ENCODE peak calls at places on chromosome 21, in seven cellular contexts. L is GM23338, I is GM23248, S is MM.1S, G is HCT116, M is PC-3, B is neural progenitor cell. K is an unnamed sample.

GRCh38 chr21:25952306-25952705 is 217.5 kb downstream of the GABPA start:
- DNase-seq in M (no peak), G (no peak), B (no peak), I (no peak), S (no peak), L (no peak), K (no peak)

GRCh38 chr21:34949499-34949898 is 99.6 kb downstream of the RUNX1 start:
- DNase-seq in L (no peak), S (no peak), I (no peak), G (no peak), B (no peak), M (no peak), K (no peak)

GRCh38 chr21:45022348-45022675 is 52.1 kb upstream of the ADARB1 start:
- DNase-seq in G (no peak), M (no peak), B (no peak), S (no peak), I (no peak), L (no peak), K (peak)

GRCh38 chr21:45164124-45164511 is 89.7 kb downstream of the ADARB1 start:
- DNase-seq in L (no peak), I (no peak), S (no peak), B (no peak), M (no peak), G (no peak), K (no peak)

GRCh38 chr21:45037986-45038385 is 36.4 kb upstream of the ADARB1 start:
- DNase-seq in L (no peak), B (no peak), G (no peak), M (no peak), S (no peak), I (no peak), K (no peak)

GRCh38 chr21:23968722-23969647 is 1638.3 kb downstream of the MRPL39 start:
- DNase-seq in M (peak), L (peak), B (peak), I (peak), S (peak), G (no peak), K (peak)

GRCh38 chr21:41065539-41065938 is 102.4 kb upstream of the BACE2 start:
- DNase-seq in S (no peak), L (no peak), M (no peak), G (no peak), I (peak), B (no peak), K (peak)

GRCh38 chr21:34630536-34631143 is 15.7 kb upstream of the RCAN1 start:
- DNase-seq in G (peak), M (peak), I (peak), S (peak), L (peak), B (peak), K (peak)

GRCh38 chr21:44965251-44966022 is 25.6 kb downstream of the SLX9 start:
- DNase-seq in I (peak), G (no peak), S (no peak), B (no peak), L (no peak), M (no peak), K (no peak)

GRCh38 chr21:41612674-41613250 is 104.8 kb upstream of the TMPRSS2 start:
- DNase-seq in I (peak), B (peak), S (no peak), L (peak), G (no peak), M (peak), K (peak)

GRCh38 chr21:42222386-42222785 is 3.4 kb downstream of the ABCG1 start:
- DNase-seq in B (no peak), M (no peak), S (no peak), G (no peak), I (no peak), L (no peak), K (no peak)

GRCh38 chr21:15144026-15144425 is 79.2 kb upstream of the NRIP1 start:
- DNase-seq in M (no peak), B (no peak), I (no peak), L (no peak), G (no peak), S (no peak), K (no peak)

GRCh38 chr21:42392731-42393442 is 3.0 kb downstream of the TMPRSS3 start:
- DNase-seq in I (no peak), M (peak), G (no peak), S (no peak), L (no peak), B (no peak), K (no peak)

GRCh38 chr21:41726058-41726558 is 40.7 kb downstream of the RIPK4 start:
- DNase-seq in S (no peak), I (no peak), B (peak), L (peak), M (no peak), G (no peak), K (no peak)

GRCh38 chr21:27802816-27803475 is 836.1 kb upstream of the ADAMTS5 start:
- DNase-seq in S (peak), B (peak), I (peak), L (peak), M (peak), G (no peak), K (peak)

GRCh38 chr21:14711287-14711686 is 165.2 kb upstream of the SAMSN1 start:
- DNase-seq in M (peak), S (no peak), B (no peak), I (no peak), L (no peak), G (no peak), K (no peak)

GRCh38 chr21:29621525-29621924 is 318.3 kb downstream of the GRIK1 start:
- DNase-seq in I (no peak), M (no peak), G (no peak), B (no peak), S (no peak), L (no peak), K (no peak)
- TF ChIP-seq EZH2phosphoT487 in I (no peak), M (no peak), G (no peak), B (no peak), S (no peak), L (no peak), K (no peak)

GRCh38 chr21:33022828-33023573 is 2.7 kb upstream of the OLIG2 start:
- DNase-seq in S (no peak), B (peak), M (no peak), L (peak), G (no peak), I (no peak), K (no peak)
- TF ChIP-seq EZH2 in S (peak), B (peak), M (no peak), L (peak), G (no peak), I (peak), K (peak)

DNA sequence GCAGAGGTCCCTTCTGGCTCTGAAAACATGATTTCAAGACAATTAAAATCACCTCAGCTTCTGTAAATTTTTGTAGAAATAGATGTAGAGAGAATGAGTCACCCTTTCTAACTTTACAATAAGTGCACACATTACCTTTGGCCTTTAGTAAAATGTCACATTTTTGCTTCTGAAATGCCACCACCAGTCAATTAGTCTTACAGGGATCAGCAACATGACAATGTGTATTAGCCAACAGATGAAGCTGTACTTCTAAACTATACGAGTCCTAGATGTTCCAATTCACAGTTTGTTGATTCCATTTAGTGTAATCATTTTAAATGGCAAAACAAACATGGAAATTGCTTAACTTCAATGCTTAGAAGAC is 23.1 kb downstream of the C21orf91 start:
- DNase-seq in L (no peak), S (no peak), M (no peak), I (peak), G (no peak), B (no peak), K (no peak)
- TF ChIP-seq EZH2phosphoT487 in L (no peak), S (no peak), M (no peak), I (no peak), G (no peak), B (no peak), K (no peak)

GRCh38 chr21:36699546-36700294 is 805 bp downstream of the SIM2 start:
- DNase-seq in S (no peak), L (peak), I (peak), B (peak), G (no peak), M (peak), K (no peak)
- TF ChIP-seq EZH2 in S (no peak), L (peak), I (no peak), B (peak), G (no peak), M (no peak), K (no peak)

GRCh38 chr21:33374080-33374873 is 28.9 kb upstream of the IFNGR2 start:
- DNase-seq in I (peak), B (peak), S (peak), L (peak), G (peak), M (peak), K (peak)
- TF ChIP-seq EZH2phosphoT487 in I (no peak), B (no peak), S (no peak), L (no peak), G (no peak), M (no peak), K (no peak)

GRCh38 chr21:43768868-43769167 is 7.3 kb downstream of the CSTB start:
- DNase-seq in S (no peak), L (peak), G (no peak), M (no peak), I (no peak), B (peak), K (no peak)

GRCh38 chr21:43767980-43768867 is 7.9 kb downstream of the CSTB start:
- DNase-seq in B (peak), S (no peak), G (peak), L (peak), I (peak), M (peak), K (peak)

GRCh38 chr21:43767498-43767979 is 8.6 kb downstream of the CSTB start:
- DNase-seq in S (no peak), L (no peak), I (no peak), G (no peak), B (no peak), M (no peak), K (no peak)

GRCh38 chr21:43764576-43765495 is 11.3 kb downstream of the CSTB start:
- DNase-seq in L (no peak), I (peak), S (no peak), B (no peak), G (no peak), M (peak), K (no peak)

DNA sequence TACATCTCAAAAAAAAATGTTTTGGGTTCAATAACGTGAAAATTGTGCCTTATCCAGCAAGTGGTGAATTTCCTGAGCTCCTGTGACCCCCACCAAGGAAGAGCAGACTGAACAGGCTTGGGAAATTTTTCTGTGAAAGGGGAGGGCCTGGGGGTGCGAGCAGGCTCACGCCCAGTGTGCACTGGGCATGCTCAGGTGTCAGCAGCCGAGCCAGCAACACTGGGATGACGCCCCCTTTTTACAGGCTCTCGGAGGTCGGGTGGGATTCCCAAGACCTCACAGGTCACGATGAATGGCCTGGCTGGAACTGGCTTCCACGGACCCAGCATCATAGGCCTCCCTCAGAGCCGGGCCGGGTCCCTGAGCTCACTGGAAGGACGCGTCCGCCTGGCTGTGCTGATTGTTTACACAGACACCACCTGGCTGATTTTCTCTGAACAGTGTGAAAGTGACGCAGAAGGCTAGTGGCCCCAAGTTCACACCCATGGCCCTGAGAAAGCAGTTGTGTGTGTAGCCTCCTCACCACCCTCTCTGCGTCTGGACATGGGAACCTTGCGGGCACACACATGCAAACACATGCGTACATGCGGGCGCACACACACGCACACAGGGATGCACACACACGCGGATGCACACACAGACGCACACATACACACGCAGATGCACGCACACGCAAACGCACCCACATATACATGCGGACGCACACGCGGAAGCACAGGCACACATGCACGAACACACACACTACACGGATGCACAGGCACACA is 9.2 kb downstream of the CSTB start:
- DNase-seq in G (no peak), B (no peak), S (no peak), M (no peak), L (no peak), I (no peak), K (peak)
- TF ChIP-seq EZH2 in G (no peak), B (no peak), S (no peak), M (no peak), L (no peak), I (no peak), K (no peak)

DNA sequence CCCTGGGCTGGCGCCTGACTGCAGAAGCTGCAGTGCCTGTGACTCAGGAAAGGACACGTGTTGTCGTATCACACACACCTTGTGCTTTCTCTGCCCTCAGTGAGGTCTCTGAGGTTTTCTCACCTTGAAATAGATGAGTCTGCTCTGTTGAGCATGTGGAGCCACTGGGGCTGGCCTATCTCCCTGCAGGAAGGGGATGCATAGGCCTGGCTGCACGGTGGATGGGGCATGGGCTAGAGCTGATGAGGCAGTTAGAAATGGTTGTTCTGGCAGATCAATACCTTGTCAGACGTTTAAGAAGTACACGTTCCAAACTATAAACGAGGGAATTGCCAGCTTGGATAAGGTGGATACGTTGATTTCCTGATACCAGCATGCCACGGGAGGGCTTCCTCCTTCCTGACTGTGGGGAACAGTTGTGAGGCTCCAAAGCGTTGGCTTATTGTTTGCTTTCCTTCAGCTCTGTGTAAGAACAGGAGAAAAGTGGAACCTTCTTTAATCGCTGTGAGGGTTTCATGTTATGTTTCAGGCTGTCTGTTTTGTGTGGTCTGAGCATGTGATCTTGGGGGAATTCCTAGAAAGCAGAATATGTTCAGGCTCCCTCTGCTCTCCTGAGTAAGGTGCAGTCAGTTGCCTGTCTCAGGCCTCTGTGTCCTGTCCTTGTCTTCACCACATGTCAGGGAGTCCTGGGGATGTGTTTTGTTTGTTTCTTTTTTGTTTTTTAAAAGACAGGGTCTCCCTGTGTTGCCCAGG is 44.8 kb downstream of the PCNT start:
- DNase-seq in B (no peak), M (no peak), G (no peak), S (peak), L (no peak), I (no peak), K (no peak)
- TF ChIP-seq EZH2phosphoT487 in B (no peak), M (no peak), G (no peak), S (no peak), L (no peak), I (no peak), K (no peak)

GRCh38 chr21:36684957-36685714 is 13.8 kb upstream of the SIM2 start:
- DNase-seq in I (no peak), G (no peak), L (no peak), S (no peak), M (no peak), B (no peak), K (no peak)
- TF ChIP-seq EZH2 in I (no peak), G (no peak), L (no peak), S (no peak), M (no peak), B (no peak), K (no peak)

DNA sequence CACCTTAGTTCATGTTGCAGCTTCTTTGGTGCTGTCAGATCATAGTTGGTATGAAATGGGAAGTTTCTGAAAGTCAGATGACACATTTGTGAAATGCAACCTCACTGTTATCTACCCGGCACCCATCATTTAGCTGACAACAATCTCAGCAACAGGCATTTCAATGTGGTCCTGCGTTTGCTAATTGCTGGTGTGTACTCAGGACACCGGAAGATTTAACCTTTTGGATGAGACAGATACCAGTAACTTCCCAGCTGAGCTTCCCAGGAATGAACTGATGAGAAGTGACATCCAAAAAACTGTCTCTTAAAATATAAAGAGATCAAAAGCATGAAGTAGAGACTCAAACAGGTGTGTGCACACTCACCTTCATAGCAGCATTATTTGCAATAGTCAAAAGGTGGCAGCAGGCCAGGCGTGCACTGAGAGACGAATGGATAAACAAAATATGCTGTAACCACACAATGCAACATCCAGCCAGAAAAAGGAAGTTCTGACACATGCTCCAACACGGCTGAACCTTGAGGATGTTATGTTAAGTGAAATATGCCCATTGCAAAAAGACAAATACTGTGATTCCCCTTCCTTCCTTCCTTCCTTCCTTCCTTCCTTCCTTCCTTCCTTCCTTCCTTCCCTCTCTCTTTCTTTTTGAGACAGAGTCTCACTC is 7.9 kb upstream of the CLDN14 start:
- DNase-seq in M (peak), L (no peak), G (no peak), B (no peak), I (peak), S (no peak), K (no peak)
- TF ChIP-seq EZH2phosphoT487 in M (no peak), L (no peak), G (no peak), B (no peak), I (no peak), S (no peak), K (no peak)

K was measured in hepatocyte.